ENCODE peak calls at places on chromosomes 13 and 19, in nine cellular contexts. O is left ventricle myocardium inferior; J is A549; W is thoracic aorta; K is nephron progenitor cell; U is CD8-positive, alpha-beta T cell; S is CD4-positive, alpha-beta T cell; X is IMR-90; E is cardiac muscle cell. G is an unnamed sample.

GRCh38 chr19:39263912-39264305 is 4.3 kb upstream of the IFNL2 start:
- DNase-seq in O (no peak), J (no peak), W (no peak), K (no peak), U (no peak), S (no peak), X (no peak), E (no peak), G (no peak)

GRCh38 chr13:87080100-87080779 is 590.9 kb upstream of the SLITRK5 start:
- DNase-seq in O (no peak), J (no peak), W (no peak), K (no peak), U (no peak), S (no peak), X (no peak), E (no peak), G (no peak)

GRCh38 chr19:49588370-49589122 is 2.4 kb upstream of the PRR12 start:
- DNase-seq in O (no peak), J (no peak), W (no peak), K (no peak), U (no peak), S (peak), X (no peak), E (no peak), G (no peak)

GRCh38 chr19:56291857-56292256 is 19.3 kb downstream of the EDDM13 start:
- DNase-seq in O (no peak), J (no peak), W (no peak), K (no peak), U (no peak), S (no peak), X (no peak), E (no peak), G (no peak)

GRCh38 chr19:3589949-3590348 is 4.7 kb downstream of the GIPC3 start:
- DNase-seq in O (no peak), J (no peak), W (no peak), K (no peak), U (no peak), S (no peak), X (no peak), E (no peak), G (no peak)

GRCh38 chr13:92967923-92968322 is 258.7 kb upstream of the GPC6 start:
- DNase-seq in O (no peak), J (no peak), W (no peak), K (no peak), U (no peak), S (no peak), X (peak), E (peak), G (no peak)

GRCh38 chr13:20381401-20381800 is 144.3 kb downstream of the CRYL1 start:
- DNase-seq in O (no peak), J (no peak), W (no peak), K (no peak), U (no peak), S (no peak), X (no peak), E (no peak), G (no peak)

GRCh38 chr19:1244693-1245451 is 3.3 kb downstream of the ATP5F1D start:
- DNase-seq in O (peak), J (no peak), W (no peak), K (no peak), U (no peak), S (peak), X (no peak), E (no peak), G (no peak)

GRCh38 chr19:30881986-30882385 is 467.2 kb downstream of the TSHZ3 start:
- DNase-seq in O (no peak), J (no peak), W (no peak), K (no peak), U (no peak), S (no peak), X (no peak), E (no peak), G (no peak)

GRCh38 chr19:10093295-10094186 is 7.4 kb downstream of the SHFL start:
- DNase-seq in O (no peak), J (no peak), W (no peak), K (no peak), U (no peak), S (no peak), X (no peak), E (peak), G (no peak)

GRCh38 chr13:20801704-20802103 is 27.9 kb upstream of the EEF1AKMT1 start:
- DNase-seq in O (no peak), J (no peak), W (no peak), K (no peak), U (no peak), S (no peak), X (no peak), E (no peak), G (no peak)

GRCh38 chr13:105327727-105328126 is 1207.7 kb downstream of the EFNB2 start:
- DNase-seq in O (no peak), J (no peak), W (no peak), K (no peak), U (no peak), S (no peak), X (peak), E (no peak), G (no peak)

GRCh38 chr19:35977446-35978222 is 17.4 kb upstream of the SDHAF1 start:
- DNase-seq in O (no peak), J (peak), W (no peak), K (no peak), U (no peak), S (no peak), X (no peak), E (no peak), G (peak)
- TF ChIP-seq CTCF in O (no peak), J (peak), W (no peak), K (peak), U (no peak), S (no peak), X (peak), E (peak), G (no peak)

GRCh38 chr13:98879127-98879520 is 98.7 kb downstream of the DOCK9 start:
- DNase-seq in O (no peak), J (no peak), W (no peak), K (no peak), U (no peak), S (no peak), X (no peak), E (no peak), G (no peak)
- TF ChIP-seq CTCF in O (no peak), J (no peak), W (no peak), K (no peak), U (no peak), S (no peak), X (no peak), E (no peak), G (no peak)

DNA sequence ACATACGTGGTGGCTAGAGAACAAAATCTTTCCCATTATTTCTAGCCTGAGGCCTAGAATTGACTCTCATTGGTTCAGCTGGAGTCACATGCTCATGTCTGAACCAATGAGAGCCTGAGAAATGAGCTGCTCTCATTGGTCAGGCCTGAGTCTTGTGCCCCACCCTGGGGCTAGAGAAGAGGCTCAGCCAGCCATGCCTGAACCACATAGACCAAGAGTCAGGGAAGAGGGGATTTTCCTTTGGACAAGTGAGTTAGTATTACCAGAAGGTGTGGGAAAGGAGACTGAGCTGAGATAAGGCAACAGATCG is 6.9 kb downstream of the FXYD5 start:
- DNase-seq in O (no peak), J (no peak), W (no peak), K (no peak), U (no peak), S (no peak), X (no peak), E (no peak), G (no peak)
- TF ChIP-seq CTCF in O (no peak), J (no peak), W (no peak), K (no peak), U (no peak), S (no peak), X (no peak), E (no peak), G (no peak)

DNA sequence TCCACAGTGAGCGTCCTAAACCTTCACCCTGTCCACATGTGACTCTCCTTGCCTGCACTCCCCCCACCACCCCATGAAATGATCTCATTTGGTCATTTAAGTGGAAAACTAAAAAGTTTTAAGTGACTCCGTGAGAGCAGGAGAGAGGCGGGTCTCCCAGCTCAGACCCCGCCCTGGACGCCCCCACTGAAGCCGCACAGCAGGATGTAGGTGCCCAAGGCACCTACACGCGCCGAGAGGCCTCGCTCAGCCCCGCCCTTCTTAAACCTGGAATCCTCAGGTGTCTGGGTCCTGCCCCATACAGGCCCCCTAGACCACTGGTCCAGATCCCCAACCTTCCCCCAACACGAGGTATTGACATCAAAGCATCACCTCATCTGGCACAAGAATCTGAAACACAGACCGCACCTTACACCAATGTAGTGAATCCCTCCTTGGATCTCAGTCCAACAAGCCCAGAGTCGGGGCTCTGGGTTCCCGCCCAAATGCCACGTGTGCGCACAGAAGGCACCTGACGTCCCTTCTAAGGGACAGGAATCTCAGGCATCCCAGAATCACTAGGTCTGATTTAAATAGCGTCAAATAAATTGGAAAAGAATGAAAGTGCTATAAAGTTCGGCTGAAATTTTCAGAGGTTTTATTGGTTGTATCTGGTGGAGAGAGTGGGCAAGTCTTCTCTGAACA is 3.5 kb downstream of the IGFL1 start:
- DNase-seq in O (no peak), J (no peak), W (no peak), K (no peak), U (no peak), S (no peak), X (no peak), E (no peak), G (no peak)
- TF ChIP-seq CTCF in O (no peak), J (no peak), W (no peak), K (no peak), U (no peak), S (no peak), X (no peak), E (no peak), G (no peak)

DNA sequence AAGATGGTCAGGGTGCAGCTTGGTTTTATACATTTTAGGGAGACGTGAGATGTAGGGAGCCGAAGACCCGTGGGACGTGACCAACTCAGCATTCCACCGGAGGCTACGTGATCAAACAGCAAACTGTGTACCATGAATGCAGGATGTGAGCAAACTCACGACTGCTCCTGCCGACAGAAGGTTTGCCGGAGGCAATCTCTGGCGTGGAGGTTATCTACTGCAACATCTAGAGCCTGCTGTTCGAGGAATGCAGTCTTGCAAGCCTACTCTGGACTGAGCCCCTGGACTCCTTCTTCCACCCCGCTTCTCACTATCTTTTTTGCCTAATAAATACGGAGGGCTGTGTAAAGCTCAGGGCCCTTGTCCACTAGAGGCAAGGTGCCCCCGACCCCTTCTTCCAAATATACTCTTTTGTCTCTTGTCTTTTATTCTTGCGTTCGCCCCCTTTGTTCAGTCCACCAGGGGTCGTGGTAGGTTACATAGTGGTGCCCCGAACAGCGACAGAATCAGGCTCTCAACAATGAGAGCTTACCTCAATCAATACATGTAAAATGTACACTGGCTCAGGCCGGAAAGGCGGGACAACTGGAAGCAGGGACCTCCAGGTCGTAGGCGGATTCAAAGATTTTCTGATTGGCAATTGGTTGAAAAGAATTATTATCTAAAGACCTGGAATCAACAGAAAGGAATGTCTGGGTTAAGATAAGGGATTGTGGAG is 8.9 kb upstream of the OR1I1 start:
- DNase-seq in O (no peak), J (no peak), W (no peak), K (no peak), U (no peak), S (no peak), X (no peak), E (no peak), G (peak)
- TF ChIP-seq CTCF in O (no peak), J (no peak), W (no peak), K (no peak), U (no peak), S (no peak), X (no peak), E (no peak), G (no peak)

GRCh38 chr19:35729763-35730162 is 12.0 kb downstream of the KMT2B start:
- DNase-seq in O (no peak), J (no peak), W (no peak), K (no peak), U (no peak), S (no peak), X (no peak), E (no peak), G (no peak)
- TF ChIP-seq CTCF in O (no peak), J (no peak), W (no peak), K (no peak), U (no peak), S (no peak), X (no peak), E (no peak), G (no peak)

GRCh38 chr13:47964863-47965262 is 36.2 kb downstream of the SUCLA2 start:
- DNase-seq in O (no peak), J (no peak), W (no peak), K (no peak), U (no peak), S (no peak), X (no peak), E (no peak), G (no peak)

GRCh38 chr13:47955836-47956235 is 45.2 kb downstream of the SUCLA2 start:
- DNase-seq in O (no peak), J (no peak), W (no peak), K (no peak), U (no peak), S (no peak), X (no peak), E (no peak), G (no peak)

GRCh38 chr13:47962237-47962636 is 38.8 kb downstream of the SUCLA2 start:
- DNase-seq in O (no peak), J (no peak), W (no peak), K (no peak), U (no peak), S (no peak), X (no peak), E (no peak), G (no peak)

GRCh38 chr13:47957073-47957472 is 44.0 kb downstream of the SUCLA2 start:
- DNase-seq in O (no peak), J (no peak), W (no peak), K (no peak), U (no peak), S (no peak), X (no peak), E (no peak), G (no peak)

DNA sequence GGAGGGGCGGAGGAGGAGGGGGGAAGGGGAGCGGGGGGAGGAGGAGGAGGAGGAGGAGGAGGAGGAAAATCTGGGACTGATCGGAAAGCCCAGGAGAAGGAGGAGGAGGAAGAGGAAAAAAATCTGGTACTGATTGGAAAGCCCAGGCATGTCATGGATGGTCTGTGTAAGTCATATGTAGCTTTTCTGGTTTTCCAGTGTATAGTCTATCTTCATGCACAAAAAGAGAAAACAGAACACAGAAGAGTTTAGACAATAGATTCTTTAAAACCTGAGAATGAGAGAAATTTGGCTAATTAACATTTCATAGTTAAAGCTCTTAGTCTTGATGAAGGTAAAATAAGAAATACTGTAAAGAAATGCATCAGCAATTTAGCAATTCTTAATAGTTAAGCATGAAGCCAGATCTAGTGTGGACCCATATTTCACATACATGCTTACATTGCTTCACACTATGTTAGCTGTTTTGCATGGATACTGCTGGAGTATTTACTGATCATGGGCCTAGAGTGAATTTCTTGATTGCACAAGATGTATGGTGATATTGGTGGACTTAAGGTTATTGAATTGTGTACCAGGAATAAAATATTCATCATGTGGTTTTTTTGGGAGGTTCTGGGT is 41.5 kb downstream of the SUCLA2 start:
- DNase-seq in O (no peak), J (no peak), W (no peak), K (no peak), U (no peak), S (no peak), X (no peak), E (no peak), G (no peak)
- TF ChIP-seq CTCF in O (no peak), J (no peak), W (no peak), K (no peak), U (no peak), S (no peak), X (no peak), E (no peak), G (no peak)

GRCh38 chr13:23876265-23876664 is 12.9 kb downstream of the MIPEP start:
- DNase-seq in O (no peak), J (no peak), W (no peak), K (no peak), U (no peak), S (no peak), X (peak), E (peak), G (no peak)
- TF ChIP-seq CTCF in O (peak), J (peak), W (peak), K (peak), U (no peak), S (no peak), X (peak), E (peak), G (no peak)

GRCh38 chr13:83672611-83673010 is 209.7 kb downstream of the SLITRK1 start:
- DNase-seq in O (no peak), J (no peak), W (no peak), K (no peak), U (no peak), S (no peak), X (no peak), E (no peak), G (no peak)

GRCh38 chr13:83666126-83666525 is 216.1 kb downstream of the SLITRK1 start:
- DNase-seq in O (no peak), J (no peak), W (no peak), K (no peak), U (no peak), S (no peak), X (peak), E (no peak), G (no peak)

DNA sequence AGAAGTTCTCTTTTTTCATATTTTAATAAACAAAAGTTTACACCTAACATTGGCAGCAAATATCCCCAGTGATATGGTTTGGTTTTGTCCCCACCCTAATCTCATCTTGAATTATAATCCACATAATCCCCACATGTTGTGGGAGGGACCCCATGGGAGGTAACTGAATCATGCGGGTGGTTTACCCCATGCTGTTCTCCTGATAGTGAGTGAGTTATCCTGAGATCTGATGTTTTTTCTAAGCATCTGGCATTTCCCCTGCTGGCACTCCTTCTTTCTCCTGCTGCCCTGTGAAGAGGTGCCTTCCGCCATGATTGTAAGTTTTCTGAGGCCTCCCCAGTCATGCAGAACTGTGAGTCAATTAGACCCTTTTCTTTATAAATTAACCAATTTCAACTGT is 214.7 kb downstream of the SLITRK1 start:
- DNase-seq in O (no peak), J (no peak), W (no peak), K (no peak), U (no peak), S (no peak), X (no peak), E (no peak), G (no peak)
- TF ChIP-seq CTCF in O (no peak), J (no peak), W (no peak), K (no peak), U (no peak), S (no peak), X (no peak), E (no peak), G (no peak)